ENCODE peak calls at places on chromosomes 12 and 14, in four cellular contexts. One of them, this sample, is unnamed.

GRCh38 chr12:60494249-60494648 is 898.4 kb downstream of the SLC16A7 start:
- DNase-seq in GM23248: peak
- DNase-seq in left ventricle myocardium inferior: no peak
- DNase-seq in uterus: no peak
- DNase-seq in this sample: no peak

GRCh38 chr14:99968931-99969330 is 96.3 kb upstream of the EVL start:
- DNase-seq in GM23248: peak
- DNase-seq in left ventricle myocardium inferior: no peak
- DNase-seq in uterus: no peak
- DNase-seq in this sample: no peak

GRCh38 chr12:47270782-47271664 is 191.3 kb upstream of the AMIGO2 start:
- DNase-seq in GM23248: peak
- DNase-seq in left ventricle myocardium inferior: no peak
- DNase-seq in uterus: no peak
- DNase-seq in this sample: no peak

GRCh38 chr12:64457036-64457435 is 5.1 kb downstream of the TBK1 start:
- DNase-seq in GM23248: peak
- DNase-seq in left ventricle myocardium inferior: no peak
- DNase-seq in uterus: no peak
- DNase-seq in this sample: no peak

GRCh38 chr12:108080363-108080762 is 48.7 kb upstream of the WSCD2 start:
- DNase-seq in GM23248: no peak
- DNase-seq in left ventricle myocardium inferior: no peak
- DNase-seq in uterus: no peak
- DNase-seq in this sample: no peak

GRCh38 chr14:69879175-69880047 is at the start of gene SMOC1:
- DNase-seq in GM23248: peak
- DNase-seq in left ventricle myocardium inferior: no peak
- DNase-seq in uterus: no peak
- DNase-seq in this sample: peak

GRCh38 chr14:104247336-104248202 is 109.2 kb downstream of the KIF26A start:
- DNase-seq in GM23248: no peak
- DNase-seq in left ventricle myocardium inferior: no peak
- DNase-seq in uterus: no peak
- DNase-seq in this sample: peak

GRCh38 chr12:72323881-72324280 is 51.7 kb downstream of the TRHDE start:
- DNase-seq in GM23248: peak
- DNase-seq in left ventricle myocardium inferior: no peak
- DNase-seq in uterus: no peak
- DNase-seq in this sample: no peak

GRCh38 chr12:71694099-71694820 is 8.4 kb downstream of the TMEM19 start:
- DNase-seq in GM23248: peak
- DNase-seq in left ventricle myocardium inferior: no peak
- DNase-seq in uterus: no peak
- DNase-seq in this sample: no peak

GRCh38 chr12:78210494-78210860 is 379.8 kb downstream of the NAV3 start:
- DNase-seq in GM23248: no peak
- DNase-seq in left ventricle myocardium inferior: no peak
- DNase-seq in uterus: no peak
- DNase-seq in this sample: no peak

GRCh38 chr12:78209851-78210493 is 379.3 kb downstream of the NAV3 start:
- DNase-seq in GM23248: peak
- DNase-seq in left ventricle myocardium inferior: peak
- DNase-seq in uterus: peak
- DNase-seq in this sample: no peak

GRCh38 chr12:78208106-78208505 is 377.4 kb downstream of the NAV3 start:
- DNase-seq in GM23248: peak
- DNase-seq in left ventricle myocardium inferior: no peak
- DNase-seq in uterus: no peak
- DNase-seq in this sample: no peak

GRCh38 chr12:78204926-78205325 is 374.2 kb downstream of the NAV3 start:
- DNase-seq in GM23248: no peak
- DNase-seq in left ventricle myocardium inferior: no peak
- DNase-seq in uterus: no peak
- DNase-seq in this sample: no peak

GRCh38 chr12:78210894-78211302 is 380.2 kb downstream of the NAV3 start:
- DNase-seq in GM23248: peak
- DNase-seq in left ventricle myocardium inferior: no peak
- DNase-seq in uterus: peak
- DNase-seq in this sample: no peak
- H3K27ac ChIP-seq in GM23248: peak
- H3K27ac ChIP-seq in left ventricle myocardium inferior: peak
- H3K27ac ChIP-seq in uterus: peak
- H3K27ac ChIP-seq in this sample: no peak

DNA sequence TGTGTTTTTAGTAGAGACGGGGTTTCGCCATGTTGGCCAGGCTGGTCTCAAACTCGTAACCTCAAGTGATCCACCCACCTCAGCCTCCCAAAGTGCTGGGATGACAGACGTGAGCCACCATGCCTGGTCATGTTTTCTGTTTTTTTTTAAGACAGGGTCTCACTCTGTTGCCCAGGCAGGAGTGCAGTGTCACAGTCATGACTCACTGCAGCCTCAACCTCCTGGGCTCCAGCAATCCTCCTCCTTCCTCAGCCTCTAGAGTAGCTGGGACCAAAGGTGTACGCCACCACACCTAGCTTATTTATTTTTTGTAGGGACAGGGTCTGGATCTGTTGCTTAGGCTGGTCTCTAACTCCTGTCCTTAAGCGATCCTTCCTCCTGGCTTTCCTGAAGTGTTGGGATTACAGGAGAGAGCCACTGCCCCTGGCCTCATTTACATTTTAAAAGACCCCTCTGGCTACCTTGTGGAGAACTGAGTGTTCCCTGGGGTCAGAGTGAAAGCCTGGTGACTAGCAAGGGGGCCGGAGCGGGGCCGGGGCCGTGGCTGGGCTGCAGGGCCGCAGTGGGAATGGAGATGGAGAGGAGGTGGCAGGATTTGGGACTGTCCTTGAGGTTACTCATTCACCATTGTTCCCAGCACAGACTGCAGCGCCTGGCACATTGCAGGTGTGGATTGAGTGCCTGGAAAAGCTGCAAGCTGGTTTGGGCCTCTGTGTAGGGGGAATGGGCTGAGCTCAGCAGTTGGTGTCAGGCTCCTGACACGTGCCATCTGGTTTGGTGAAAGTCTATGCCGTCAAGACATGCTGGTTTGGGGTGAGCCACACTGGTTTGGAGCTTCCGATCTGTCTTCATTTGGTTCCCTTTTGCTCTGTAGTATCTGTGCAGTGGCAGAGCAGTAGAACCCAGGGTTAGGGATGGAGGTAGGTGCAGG is 18.1 kb downstream of the KMT5A start:
- DNase-seq in GM23248: no peak
- DNase-seq in left ventricle myocardium inferior: no peak
- DNase-seq in uterus: no peak
- DNase-seq in this sample: no peak
- H3K4me3 ChIP-seq in GM23248: no peak
- H3K4me3 ChIP-seq in left ventricle myocardium inferior: no peak
- H3K4me3 ChIP-seq in uterus: no peak
- H3K4me3 ChIP-seq in this sample: no peak

GRCh38 chr14:101797785-101798342 is 36.4 kb downstream of the PPP2R5C start:
- DNase-seq in GM23248: no peak
- DNase-seq in left ventricle myocardium inferior: peak
- DNase-seq in uterus: no peak
- DNase-seq in this sample: no peak
- H3K27ac ChIP-seq in GM23248: no peak
- H3K27ac ChIP-seq in left ventricle myocardium inferior: peak
- H3K27ac ChIP-seq in uterus: no peak
- H3K27ac ChIP-seq in this sample: no peak

DNA sequence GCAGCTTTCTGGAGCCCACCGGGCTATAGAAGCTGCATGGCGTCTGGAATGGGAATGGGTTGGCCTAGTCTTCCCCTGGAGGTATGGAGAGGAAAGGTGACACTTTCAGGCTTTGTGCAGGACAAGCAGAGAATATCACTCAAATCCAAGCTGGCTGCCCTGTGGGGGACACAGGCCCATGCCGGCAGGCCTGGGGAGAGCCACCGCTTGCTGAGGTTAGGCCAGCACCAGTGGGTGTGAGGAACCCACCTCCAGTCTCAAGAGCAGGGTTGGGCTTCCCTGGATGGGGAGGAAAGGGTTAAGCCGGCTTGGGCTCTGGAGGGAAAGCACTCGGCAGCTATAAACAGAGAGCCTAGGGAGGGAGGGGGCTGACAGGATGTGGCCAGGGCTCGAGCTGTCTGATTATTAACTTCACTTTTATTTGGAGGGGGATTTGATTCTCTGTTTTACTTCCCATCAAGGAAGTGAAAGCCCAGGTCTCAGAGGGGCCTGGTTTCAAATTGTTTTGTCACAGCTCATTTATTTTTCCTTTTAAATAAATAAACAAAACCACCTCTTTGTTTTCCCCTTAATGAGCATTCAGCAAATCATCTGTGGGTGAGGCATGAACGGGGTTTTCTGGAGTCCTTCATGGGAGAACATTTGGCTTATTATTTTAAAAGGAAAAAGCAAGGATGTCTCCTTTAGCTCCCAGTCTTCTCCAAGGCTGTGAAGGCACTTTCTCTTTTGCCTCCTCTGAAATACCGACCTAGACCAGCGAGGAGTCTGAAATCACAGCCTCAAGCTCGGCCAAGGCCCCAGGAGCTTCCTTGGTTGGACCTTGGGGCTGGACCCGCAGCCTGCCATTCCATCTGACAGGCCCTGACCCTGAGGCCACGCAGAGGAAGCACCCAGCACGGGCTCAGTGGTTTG is 21.8 kb upstream of the ZFP36L1 start:
- DNase-seq in GM23248: peak
- DNase-seq in left ventricle myocardium inferior: no peak
- DNase-seq in uterus: peak
- DNase-seq in this sample: peak
- H3K4me3 ChIP-seq in GM23248: peak
- H3K4me3 ChIP-seq in left ventricle myocardium inferior: peak
- H3K4me3 ChIP-seq in uterus: peak
- H3K4me3 ChIP-seq in this sample: peak